ENCODE peak calls at places on chromosomes 6 and 20, in ten cellular contexts. One of them, this sample, is unnamed.
A peak's percentile ranks its signal among the peaks of the same experiment; 100 is the strongest.

GRCh38 chr20:48763183-48764030 is 64.4 kb downstream of the PREX1 start:
- DNase-seq in A549: no peak
- DNase-seq in dorsolateral prefrontal cortex: no peak
- DNase-seq in K562: no peak
- DNase-seq in astrocyte of the spinal cord: no peak
- DNase-seq in upper lobe of right lung: no peak
- DNase-seq in stomach: no peak
- DNase-seq in CD8-positive, alpha-beta T cell: no peak
- DNase-seq in progenitor cell of endocrine pancreas: no peak
- DNase-seq in brain microvascular endothelial cell: no peak
- DNase-seq in this sample: peak; percentile 43

GRCh38 chr6:32617751-32618150 is 19.5 kb upstream of the HLA-DQA1 start:
- DNase-seq in brain microvascular endothelial cell: no peak
- DNase-seq in upper lobe of right lung: no peak
- DNase-seq in K562: no peak
- DNase-seq in CD8-positive, alpha-beta T cell: no peak
- DNase-seq in astrocyte of the spinal cord: no peak
- DNase-seq in progenitor cell of endocrine pancreas: no peak
- DNase-seq in dorsolateral prefrontal cortex: no peak
- DNase-seq in A549: no peak
- DNase-seq in stomach: no peak
- DNase-seq in this sample: no peak

GRCh38 chr20:58906894-58907293 is 54.4 kb downstream of the GNAS start:
- DNase-seq in A549: no peak
- DNase-seq in astrocyte of the spinal cord: peak; percentile 47
- DNase-seq in K562: no peak
- DNase-seq in dorsolateral prefrontal cortex: no peak
- DNase-seq in CD8-positive, alpha-beta T cell: no peak
- DNase-seq in progenitor cell of endocrine pancreas: no peak
- DNase-seq in upper lobe of right lung: no peak
- DNase-seq in stomach: peak; percentile 57
- DNase-seq in brain microvascular endothelial cell: peak; percentile 25
- DNase-seq in this sample: no peak

GRCh38 chr20:21352703-21353102 is 44.6 kb downstream of the NKX2-4 start:
- DNase-seq in astrocyte of the spinal cord: peak; percentile 58
- DNase-seq in brain microvascular endothelial cell: peak; percentile 47
- DNase-seq in upper lobe of right lung: no peak
- DNase-seq in progenitor cell of endocrine pancreas: no peak
- DNase-seq in stomach: no peak
- DNase-seq in dorsolateral prefrontal cortex: no peak
- DNase-seq in K562: no peak
- DNase-seq in CD8-positive, alpha-beta T cell: no peak
- DNase-seq in A549: no peak
- DNase-seq in this sample: no peak

GRCh38 chr6:53979468-53980067 is 131.7 kb upstream of the MLIP start:
- DNase-seq in dorsolateral prefrontal cortex: no peak
- DNase-seq in progenitor cell of endocrine pancreas: no peak
- DNase-seq in CD8-positive, alpha-beta T cell: no peak
- DNase-seq in upper lobe of right lung: no peak
- DNase-seq in brain microvascular endothelial cell: peak; percentile 39
- DNase-seq in A549: peak; percentile 44
- DNase-seq in K562: peak; percentile 29
- DNase-seq in astrocyte of the spinal cord: peak; percentile 62
- DNase-seq in stomach: no peak
- DNase-seq in this sample: peak; percentile 24

GRCh38 chr6:162973975-162974374 is 246.2 kb downstream of the PACRG start:
- DNase-seq in K562: no peak
- DNase-seq in progenitor cell of endocrine pancreas: no peak
- DNase-seq in CD8-positive, alpha-beta T cell: no peak
- DNase-seq in A549: no peak
- DNase-seq in upper lobe of right lung: no peak
- DNase-seq in stomach: no peak
- DNase-seq in brain microvascular endothelial cell: no peak
- DNase-seq in dorsolateral prefrontal cortex: no peak
- DNase-seq in astrocyte of the spinal cord: no peak
- DNase-seq in this sample: no peak

GRCh38 chr6:151004415-151005024 is 139.0 kb downstream of the MTHFD1L start:
- DNase-seq in CD8-positive, alpha-beta T cell: no peak
- DNase-seq in stomach: no peak
- DNase-seq in dorsolateral prefrontal cortex: no peak
- DNase-seq in brain microvascular endothelial cell: peak; percentile 86
- DNase-seq in K562: no peak
- DNase-seq in A549: peak; percentile 75
- DNase-seq in astrocyte of the spinal cord: peak; percentile 93
- DNase-seq in upper lobe of right lung: no peak
- DNase-seq in progenitor cell of endocrine pancreas: no peak
- DNase-seq in this sample: no peak

GRCh38 chr6:28205879-28206278 is 19.2 kb upstream of the ZSCAN9 start:
- DNase-seq in brain microvascular endothelial cell: no peak
- DNase-seq in progenitor cell of endocrine pancreas: no peak
- DNase-seq in dorsolateral prefrontal cortex: no peak
- DNase-seq in CD8-positive, alpha-beta T cell: no peak
- DNase-seq in stomach: no peak
- DNase-seq in A549: no peak
- DNase-seq in upper lobe of right lung: no peak
- DNase-seq in astrocyte of the spinal cord: no peak
- DNase-seq in K562: no peak
- DNase-seq in this sample: no peak

GRCh38 chr20:36891211-36891610 is 15.3 kb downstream of the TLDC2 start:
- DNase-seq in A549: no peak
- DNase-seq in CD8-positive, alpha-beta T cell: no peak
- DNase-seq in astrocyte of the spinal cord: no peak
- DNase-seq in stomach: no peak
- DNase-seq in dorsolateral prefrontal cortex: no peak
- DNase-seq in K562: no peak
- DNase-seq in brain microvascular endothelial cell: no peak
- DNase-seq in upper lobe of right lung: no peak
- DNase-seq in progenitor cell of endocrine pancreas: no peak
- DNase-seq in this sample: no peak

GRCh38 chr20:36895036-36895435 is 19.1 kb downstream of the TLDC2 start:
- DNase-seq in A549: no peak
- DNase-seq in brain microvascular endothelial cell: no peak
- DNase-seq in astrocyte of the spinal cord: no peak
- DNase-seq in upper lobe of right lung: no peak
- DNase-seq in K562: no peak
- DNase-seq in dorsolateral prefrontal cortex: no peak
- DNase-seq in CD8-positive, alpha-beta T cell: no peak
- DNase-seq in stomach: no peak
- DNase-seq in progenitor cell of endocrine pancreas: no peak
- DNase-seq in this sample: no peak

GRCh38 chr20:36888880-36889516 is 13.1 kb downstream of the TLDC2 start:
- DNase-seq in brain microvascular endothelial cell: no peak
- DNase-seq in progenitor cell of endocrine pancreas: no peak
- DNase-seq in upper lobe of right lung: peak; percentile 64
- DNase-seq in A549: no peak
- DNase-seq in dorsolateral prefrontal cortex: no peak
- DNase-seq in stomach: no peak
- DNase-seq in K562: no peak
- DNase-seq in CD8-positive, alpha-beta T cell: no peak
- DNase-seq in astrocyte of the spinal cord: no peak
- DNase-seq in this sample: no peak

GRCh38 chr20:36890586-36890985 is 14.6 kb downstream of the TLDC2 start:
- DNase-seq in CD8-positive, alpha-beta T cell: no peak
- DNase-seq in astrocyte of the spinal cord: no peak
- DNase-seq in A549: no peak
- DNase-seq in brain microvascular endothelial cell: no peak
- DNase-seq in K562: no peak
- DNase-seq in dorsolateral prefrontal cortex: no peak
- DNase-seq in stomach: no peak
- DNase-seq in upper lobe of right lung: no peak
- DNase-seq in progenitor cell of endocrine pancreas: no peak
- DNase-seq in this sample: no peak

DNA sequence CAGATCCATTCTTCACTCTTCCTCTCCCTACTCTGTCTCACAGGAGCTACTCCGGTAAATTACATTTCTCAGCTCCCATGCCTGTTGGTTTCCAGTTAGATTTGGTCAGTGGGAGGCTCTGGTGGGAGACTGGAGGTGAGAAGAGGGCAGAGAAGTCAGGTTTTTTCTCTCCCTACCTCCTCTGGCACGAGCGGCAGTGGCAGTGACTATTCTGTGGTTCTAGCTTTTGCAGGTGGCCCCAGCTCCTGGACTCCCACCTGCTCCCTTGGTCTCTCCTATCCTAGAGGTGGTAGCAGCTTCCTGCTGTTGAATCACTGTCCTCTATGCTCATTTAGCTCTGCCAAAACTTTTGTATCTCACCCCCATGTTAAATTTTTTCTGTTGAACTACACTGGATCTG is 17.9 kb downstream of the TLDC2 start:
- DNase-seq in stomach: no peak
- DNase-seq in astrocyte of the spinal cord: no peak
- DNase-seq in brain microvascular endothelial cell: no peak
- DNase-seq in dorsolateral prefrontal cortex: no peak
- DNase-seq in A549: no peak
- DNase-seq in upper lobe of right lung: no peak
- DNase-seq in progenitor cell of endocrine pancreas: no peak
- DNase-seq in CD8-positive, alpha-beta T cell: no peak
- DNase-seq in K562: no peak
- DNase-seq in this sample: no peak
- TF ChIP-seq CTCF in stomach: no peak
- TF ChIP-seq CTCF in astrocyte of the spinal cord: no peak
- TF ChIP-seq CTCF in brain microvascular endothelial cell: no peak
- TF ChIP-seq CTCF in dorsolateral prefrontal cortex: no peak
- TF ChIP-seq CTCF in A549: no peak
- TF ChIP-seq CTCF in upper lobe of right lung: no peak
- TF ChIP-seq CTCF in progenitor cell of endocrine pancreas: no peak
- TF ChIP-seq CTCF in CD8-positive, alpha-beta T cell: no peak
- TF ChIP-seq CTCF in K562: no peak
- TF ChIP-seq CTCF in this sample: no peak

DNA sequence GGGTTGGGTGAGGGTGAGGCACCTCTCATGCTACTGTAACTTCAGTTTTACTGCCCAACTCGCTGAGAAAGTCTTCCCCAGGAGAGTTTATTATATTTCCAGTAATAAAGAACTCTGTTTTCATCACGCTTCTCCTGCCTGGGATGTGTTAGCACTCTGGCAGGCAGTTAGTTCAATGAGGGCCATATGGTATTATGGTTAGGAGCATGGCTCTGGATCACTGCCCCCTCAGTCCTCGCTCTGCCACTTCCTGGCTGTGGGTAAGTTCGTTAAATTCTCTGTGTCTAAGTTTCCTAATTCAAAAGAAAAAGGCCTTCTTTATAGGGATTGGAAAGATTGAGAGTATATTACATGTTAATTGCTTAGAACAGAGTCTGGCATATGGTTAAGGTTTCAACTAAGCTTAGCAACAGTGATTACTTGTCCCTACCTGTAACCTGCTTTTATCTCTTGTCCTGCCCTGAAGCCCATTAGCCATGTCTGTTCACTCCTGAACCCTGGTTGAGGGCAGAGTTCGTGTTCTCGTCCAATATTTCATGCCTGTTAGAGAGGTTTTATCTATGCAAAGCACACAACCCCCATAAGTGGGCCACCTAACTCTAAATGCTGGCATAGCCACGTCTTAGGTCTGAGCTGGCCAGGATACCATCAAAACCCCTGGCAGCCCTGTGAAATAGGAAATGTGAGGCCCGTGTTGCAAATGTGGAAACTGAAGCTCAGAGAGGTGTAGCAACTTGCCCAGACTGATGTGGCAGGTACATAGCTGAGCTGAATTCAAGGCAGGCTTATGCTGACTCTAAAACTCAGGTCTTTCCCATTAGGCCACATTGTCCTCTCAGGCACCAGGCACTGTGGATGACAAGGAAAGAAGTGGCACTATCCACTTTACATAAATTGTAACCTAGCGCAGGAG is 342.4 kb upstream of the JARID2 start:
- DNase-seq in upper lobe of right lung: no peak
- DNase-seq in progenitor cell of endocrine pancreas: no peak
- DNase-seq in A549: no peak
- DNase-seq in K562: no peak
- DNase-seq in brain microvascular endothelial cell: no peak
- DNase-seq in CD8-positive, alpha-beta T cell: no peak
- DNase-seq in stomach: no peak
- DNase-seq in dorsolateral prefrontal cortex: no peak
- DNase-seq in astrocyte of the spinal cord: no peak
- DNase-seq in this sample: no peak
- TF ChIP-seq CTCF in upper lobe of right lung: no peak
- TF ChIP-seq CTCF in progenitor cell of endocrine pancreas: no peak
- TF ChIP-seq CTCF in A549: no peak
- TF ChIP-seq CTCF in K562: no peak
- TF ChIP-seq CTCF in brain microvascular endothelial cell: no peak
- TF ChIP-seq CTCF in CD8-positive, alpha-beta T cell: no peak
- TF ChIP-seq CTCF in stomach: no peak
- TF ChIP-seq CTCF in dorsolateral prefrontal cortex: no peak
- TF ChIP-seq CTCF in astrocyte of the spinal cord: no peak
- TF ChIP-seq CTCF in this sample: no peak

GRCh38 chr20:8018928-8019177 is 708 bp downstream of the TMX4 start:
- DNase-seq in A549: no peak
- DNase-seq in stomach: no peak
- DNase-seq in CD8-positive, alpha-beta T cell: no peak
- DNase-seq in astrocyte of the spinal cord: peak; percentile 50
- DNase-seq in progenitor cell of endocrine pancreas: no peak
- DNase-seq in upper lobe of right lung: no peak
- DNase-seq in K562: no peak
- DNase-seq in dorsolateral prefrontal cortex: no peak
- DNase-seq in brain microvascular endothelial cell: no peak
- DNase-seq in this sample: no peak
- TF ChIP-seq CTCF in A549: no peak
- TF ChIP-seq CTCF in stomach: no peak
- TF ChIP-seq CTCF in CD8-positive, alpha-beta T cell: no peak
- TF ChIP-seq CTCF in astrocyte of the spinal cord: no peak
- TF ChIP-seq CTCF in progenitor cell of endocrine pancreas: no peak
- TF ChIP-seq CTCF in upper lobe of right lung: no peak
- TF ChIP-seq CTCF in K562: no peak
- TF ChIP-seq CTCF in dorsolateral prefrontal cortex: no peak
- TF ChIP-seq CTCF in brain microvascular endothelial cell: no peak
- TF ChIP-seq CTCF in this sample: peak; percentile 9

GRCh38 chr6:139373928-139374356 is 506 bp downstream of the CITED2 start:
- DNase-seq in CD8-positive, alpha-beta T cell: no peak
- DNase-seq in K562: peak; percentile 36
- DNase-seq in stomach: no peak
- DNase-seq in astrocyte of the spinal cord: no peak
- DNase-seq in dorsolateral prefrontal cortex: no peak
- DNase-seq in A549: no peak
- DNase-seq in progenitor cell of endocrine pancreas: peak; percentile 14
- DNase-seq in brain microvascular endothelial cell: no peak
- DNase-seq in upper lobe of right lung: no peak
- DNase-seq in this sample: no peak

GRCh38 chr6:139374357-139375238 is at the start of gene CITED2:
- DNase-seq in CD8-positive, alpha-beta T cell: peak; percentile 90
- DNase-seq in progenitor cell of endocrine pancreas: peak; percentile 90
- DNase-seq in astrocyte of the spinal cord: peak; percentile 98
- DNase-seq in A549: peak; percentile 92
- DNase-seq in K562: peak; percentile 92
- DNase-seq in upper lobe of right lung: peak; percentile 95
- DNase-seq in stomach: peak; percentile 95
- DNase-seq in brain microvascular endothelial cell: peak; percentile 91
- DNase-seq in dorsolateral prefrontal cortex: peak; percentile 90
- DNase-seq in this sample: peak; percentile 91

GRCh38 chr6:139376054-139376355 is 1.6 kb upstream of the CITED2 start:
- DNase-seq in K562: peak; percentile 67
- DNase-seq in brain microvascular endothelial cell: no peak
- DNase-seq in CD8-positive, alpha-beta T cell: no peak
- DNase-seq in stomach: no peak
- DNase-seq in upper lobe of right lung: peak; percentile 79
- DNase-seq in dorsolateral prefrontal cortex: no peak
- DNase-seq in astrocyte of the spinal cord: no peak
- DNase-seq in A549: no peak
- DNase-seq in progenitor cell of endocrine pancreas: no peak
- DNase-seq in this sample: no peak

GRCh38 chr6:139376604-139377218 is 2.3 kb upstream of the CITED2 start:
- DNase-seq in K562: peak; percentile 22
- DNase-seq in stomach: peak; percentile 82
- DNase-seq in CD8-positive, alpha-beta T cell: no peak
- DNase-seq in dorsolateral prefrontal cortex: no peak
- DNase-seq in astrocyte of the spinal cord: peak; percentile 43
- DNase-seq in progenitor cell of endocrine pancreas: no peak
- DNase-seq in brain microvascular endothelial cell: no peak
- DNase-seq in upper lobe of right lung: no peak
- DNase-seq in A549: peak; percentile 44
- DNase-seq in this sample: no peak

DNA sequence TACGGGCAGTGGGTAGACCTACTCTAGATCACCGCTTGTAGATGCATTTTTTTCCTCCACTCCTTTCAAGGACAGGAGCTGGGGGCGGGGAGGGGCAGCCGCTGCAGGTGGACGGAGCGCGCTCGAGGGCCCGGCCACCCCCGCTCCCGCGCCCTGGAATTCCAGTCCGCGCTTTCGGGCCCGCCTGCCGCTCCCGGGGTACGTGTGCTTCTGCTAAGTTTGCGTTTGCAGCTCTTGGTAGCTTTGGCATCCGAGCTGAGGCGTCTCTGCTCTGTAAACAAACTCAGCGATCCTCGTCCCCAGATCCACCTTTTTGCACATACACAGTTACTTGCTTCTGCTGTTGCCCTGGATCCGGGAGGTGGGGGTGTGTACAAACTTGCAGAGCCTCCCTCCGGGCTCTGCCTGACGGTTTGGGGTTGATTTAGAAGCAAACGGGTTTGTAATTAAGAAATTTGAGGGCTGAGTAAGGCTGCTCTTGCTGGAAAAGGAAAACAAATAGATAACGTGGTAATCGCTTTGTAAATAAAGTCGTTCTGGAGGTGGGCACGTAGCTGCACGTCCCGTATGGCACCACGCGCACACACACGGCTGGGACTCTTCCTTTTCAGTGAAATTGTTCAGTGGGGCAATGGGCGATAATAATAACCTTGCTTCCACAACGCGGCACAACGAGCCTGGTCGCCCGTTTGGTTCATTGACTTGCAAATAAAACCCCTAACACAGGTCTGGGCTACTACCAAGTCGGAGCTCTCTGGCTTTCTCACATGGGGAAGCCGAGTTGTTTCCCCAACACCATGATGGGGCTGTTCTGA is 998 bp upstream of the CITED2 start:
- DNase-seq in upper lobe of right lung: peak; percentile 96
- DNase-seq in CD8-positive, alpha-beta T cell: peak; percentile 77
- DNase-seq in K562: peak; percentile 90
- DNase-seq in astrocyte of the spinal cord: peak; percentile 98
- DNase-seq in dorsolateral prefrontal cortex: peak; percentile 88
- DNase-seq in brain microvascular endothelial cell: peak; percentile 97
- DNase-seq in progenitor cell of endocrine pancreas: peak; percentile 82
- DNase-seq in stomach: peak; percentile 92
- DNase-seq in A549: peak; percentile 93
- DNase-seq in this sample: peak; percentile 79
- TF ChIP-seq CTCF in upper lobe of right lung: no peak
- TF ChIP-seq CTCF in CD8-positive, alpha-beta T cell: no peak
- TF ChIP-seq CTCF in K562: no peak
- TF ChIP-seq CTCF in astrocyte of the spinal cord: no peak
- TF ChIP-seq CTCF in dorsolateral prefrontal cortex: no peak
- TF ChIP-seq CTCF in brain microvascular endothelial cell: peak; percentile 13
- TF ChIP-seq CTCF in progenitor cell of endocrine pancreas: no peak
- TF ChIP-seq CTCF in stomach: no peak
- TF ChIP-seq CTCF in A549: no peak
- TF ChIP-seq CTCF in this sample: no peak